ENCODE peak calls at places on chromosomes 11 and 22, in four cellular contexts. One of them, this sample, is unnamed.
A peak's percentile ranks its signal among the peaks of the same experiment; 100 is the strongest.

GRCh38 chr11:78268516-78269410 is 80.0 kb downstream of the USP35 start:
- DNase-seq in K562: no peak
- DNase-seq in WTC11: no peak
- DNase-seq in HepG2: no peak
- DNase-seq in this sample: no peak

GRCh38 chr11:36002196-36002595 is 58.3 kb downstream of the LDLRAD3 start:
- DNase-seq in K562: no peak
- DNase-seq in WTC11: no peak
- DNase-seq in HepG2: no peak
- DNase-seq in this sample: no peak

GRCh38 chr11:35236667-35237003 is 97.7 kb downstream of the CD44 start:
- DNase-seq in HepG2: no peak
- DNase-seq in K562: no peak
- DNase-seq in WTC11: no peak
- DNase-seq in this sample: no peak

GRCh38 chr11:126477526-126478275 is 122.2 kb downstream of the ST3GAL4 start:
- DNase-seq in HepG2: no peak
- DNase-seq in WTC11: no peak
- DNase-seq in K562: peak; percentile 9
- DNase-seq in this sample: no peak

GRCh38 chr11:75351541-75352416 is at the start of gene ARRB1:
- DNase-seq in K562: peak; percentile 93
- DNase-seq in HepG2: peak; percentile 90
- DNase-seq in WTC11: peak; percentile 66
- DNase-seq in this sample: peak; percentile 68

GRCh38 chr11:16226245-16226644 is 130.1 kb downstream of the SOX6 start:
- DNase-seq in K562: peak; percentile 55
- DNase-seq in WTC11: no peak
- DNase-seq in HepG2: peak; percentile 56
- DNase-seq in this sample: no peak

GRCh38 chr11:120342678-120343077 is 6.5 kb downstream of the ARHGEF12 start:
- DNase-seq in WTC11: no peak
- DNase-seq in K562: no peak
- DNase-seq in HepG2: no peak
- DNase-seq in this sample: no peak

GRCh38 chr22:40196628-40197027 is 18.9 kb downstream of the TNRC6B start:
- DNase-seq in WTC11: no peak
- DNase-seq in K562: no peak
- DNase-seq in HepG2: no peak
- DNase-seq in this sample: no peak

GRCh38 chr11:63614136-63614664 is at the start of gene PLAAT3:
- DNase-seq in WTC11: peak; percentile 76
- DNase-seq in K562: peak; percentile 92
- DNase-seq in HepG2: no peak
- DNase-seq in this sample: peak; percentile 52

GRCh38 chr22:24494535-24495364 is at the start of gene UPB1:
- DNase-seq in K562: no peak
- DNase-seq in HepG2: no peak
- DNase-seq in WTC11: peak; percentile 50
- DNase-seq in this sample: no peak

GRCh38 chr11:46899501-46900025 is 18.8 kb downstream of the LRP4 start:
- DNase-seq in K562: no peak
- DNase-seq in WTC11: no peak
- DNase-seq in HepG2: no peak
- DNase-seq in this sample: no peak

GRCh38 chr22:41845380-41846267 is 12.7 kb downstream of the SREBF2 start:
- DNase-seq in K562: peak; percentile 88
- DNase-seq in WTC11: no peak
- DNase-seq in HepG2: no peak
- DNase-seq in this sample: no peak

GRCh38 chr22:44091021-44091721 is 67.1 kb downstream of the PARVB start:
- DNase-seq in WTC11: no peak
- DNase-seq in K562: no peak
- DNase-seq in HepG2: peak; percentile 10
- DNase-seq in this sample: peak; percentile 38

GRCh38 chr11:8841899-8842298 is 69.1 kb upstream of the AKIP1 start:
- DNase-seq in HepG2: peak; percentile 27
- DNase-seq in WTC11: no peak
- DNase-seq in K562: no peak
- DNase-seq in this sample: no peak

GRCh38 chr11:73866095-73866579 is 10.5 kb downstream of the COA4 start:
- DNase-seq in WTC11: no peak
- DNase-seq in K562: no peak
- DNase-seq in HepG2: no peak
- DNase-seq in this sample: no peak

GRCh38 chr11:62559204-62559603 is 12.6 kb upstream of the AHNAK start:
- DNase-seq in WTC11: no peak
- DNase-seq in K562: no peak
- DNase-seq in HepG2: no peak
- DNase-seq in this sample: no peak

GRCh38 chr22:46638601-46639431 is 18.6 kb downstream of the GRAMD4 start:
- DNase-seq in WTC11: no peak
- DNase-seq in K562: no peak
- DNase-seq in HepG2: peak; percentile 99
- DNase-seq in this sample: no peak

GRCh38 chr11:106708348-106708747 is 309.9 kb downstream of the GUCY1A2 start:
- DNase-seq in K562: no peak
- DNase-seq in WTC11: peak; percentile 15
- DNase-seq in HepG2: no peak
- DNase-seq in this sample: no peak

GRCh38 chr11:129324533-129325175 is 51.0 kb upstream of the BARX2 start:
- DNase-seq in WTC11: no peak
- DNase-seq in K562: no peak
- DNase-seq in HepG2: peak; percentile 93
- DNase-seq in this sample: no peak

GRCh38 chr11:86456075-86456939 is 81.6 kb downstream of the CCDC81 start:
- DNase-seq in K562: peak; percentile 86
- DNase-seq in WTC11: peak; percentile 91
- DNase-seq in HepG2: peak; percentile 66
- DNase-seq in this sample: peak; percentile 81

GRCh38 chr22:43811777-43812148 is 342 bp downstream of the EFCAB6 start:
- DNase-seq in HepG2: no peak
- DNase-seq in K562: no peak
- DNase-seq in WTC11: no peak
- DNase-seq in this sample: no peak

GRCh38 chr22:42277988-42278776 is 7.7 kb upstream of the TCF20 start:
- DNase-seq in WTC11: no peak
- DNase-seq in K562: no peak
- DNase-seq in HepG2: no peak
- DNase-seq in this sample: no peak

GRCh38 chr11:90235536-90235935 is 12.7 kb upstream of the CHORDC1 start:
- DNase-seq in K562: no peak
- DNase-seq in WTC11: no peak
- DNase-seq in HepG2: no peak
- DNase-seq in this sample: no peak

GRCh38 chr11:128244896-128245295 is 342.5 kb downstream of the ETS1 start:
- DNase-seq in K562: no peak
- DNase-seq in WTC11: no peak
- DNase-seq in HepG2: no peak
- DNase-seq in this sample: no peak

GRCh38 chr22:20725987-20726558 is 47.8 kb upstream of the SERPIND1 start:
- DNase-seq in K562: no peak
- DNase-seq in HepG2: no peak
- DNase-seq in WTC11: no peak
- DNase-seq in this sample: no peak

GRCh38 chr11:130459521-130459920 is 11.1 kb downstream of the ADAMTS15 start:
- DNase-seq in K562: no peak
- DNase-seq in WTC11: no peak
- DNase-seq in HepG2: no peak
- DNase-seq in this sample: no peak

GRCh38 chr11:92837595-92837994 is 131.9 kb upstream of the MTNR1B start:
- DNase-seq in HepG2: no peak
- DNase-seq in K562: no peak
- DNase-seq in WTC11: no peak
- DNase-seq in this sample: no peak

GRCh38 chr11:63511349-63511748 is 5.5 kb downstream of the LGALS12 start:
- DNase-seq in K562: no peak
- DNase-seq in HepG2: no peak
- DNase-seq in WTC11: no peak
- DNase-seq in this sample: no peak

GRCh38 chr22:42648368-42649260 is 578 bp downstream of the CYB5R3 start:
- DNase-seq in HepG2: peak; percentile 82
- DNase-seq in K562: peak; percentile 56
- DNase-seq in WTC11: no peak
- DNase-seq in this sample: no peak

DNA sequence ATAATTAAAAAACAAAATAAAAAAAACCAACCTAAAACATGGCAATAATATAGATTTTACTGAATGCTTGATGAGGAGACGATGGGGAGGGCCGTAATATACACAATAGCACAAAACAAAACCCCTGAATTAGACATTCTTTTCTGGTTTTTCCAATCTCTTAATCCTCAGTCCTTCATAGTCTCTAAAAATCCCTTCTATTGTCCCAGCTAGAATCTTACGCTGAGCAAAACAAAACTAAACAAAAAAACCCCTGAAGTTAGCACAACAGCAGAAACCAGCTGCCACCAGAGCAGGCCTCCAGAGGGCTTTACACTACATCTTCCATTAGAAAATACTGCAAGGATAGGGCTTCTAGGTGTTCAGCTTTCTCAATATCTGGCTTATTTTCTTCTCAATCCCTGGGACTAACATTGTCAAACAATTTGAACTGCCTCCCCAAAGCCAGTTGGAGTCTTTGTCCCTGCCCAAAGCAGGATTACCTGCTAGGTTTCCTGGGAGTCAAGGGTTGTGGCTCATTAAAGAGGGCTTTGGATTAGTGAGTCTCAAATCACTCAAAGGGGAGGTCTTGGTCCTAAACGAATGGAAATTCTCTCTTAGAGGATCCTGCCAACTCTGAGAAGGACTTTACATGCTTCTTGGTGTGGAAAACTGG is 2.1 kb upstream of the RNF26 start:
- DNase-seq in HepG2: no peak
- DNase-seq in K562: no peak
- DNase-seq in WTC11: no peak
- DNase-seq in this sample: no peak
- TF ChIP-seq ELF4 in HepG2: no peak
- TF ChIP-seq ELF4 in K562: no peak
- TF ChIP-seq ELF4 in WTC11: no peak
- TF ChIP-seq ELF4 in this sample: no peak

DNA sequence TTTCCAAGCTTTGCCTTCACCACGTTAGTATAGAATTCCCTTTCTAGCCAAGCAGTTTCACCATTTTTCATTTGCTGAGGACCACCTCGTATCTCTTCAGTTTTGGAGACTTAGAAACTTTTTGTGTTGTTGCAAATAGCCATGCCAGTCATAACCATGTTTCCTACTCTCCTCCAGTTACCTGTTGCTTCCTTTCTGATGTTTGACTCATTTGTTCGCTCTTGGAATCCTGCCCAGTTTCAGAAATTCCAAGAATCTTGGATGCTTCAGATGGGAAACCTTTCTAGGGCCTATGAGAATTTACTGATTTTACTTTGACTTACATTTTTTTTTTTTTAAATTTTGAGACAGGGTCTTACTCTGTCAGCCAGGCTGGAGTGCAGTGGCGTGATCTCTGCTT is 65.4 kb downstream of the PPP6R3 start:
- DNase-seq in HepG2: no peak
- DNase-seq in K562: no peak
- DNase-seq in WTC11: no peak
- DNase-seq in this sample: no peak
- TF ChIP-seq ELF4 in HepG2: no peak
- TF ChIP-seq ELF4 in K562: no peak
- TF ChIP-seq ELF4 in WTC11: no peak
- TF ChIP-seq ELF4 in this sample: no peak

GRCh38 chr22:49164773-49165320 is 662.8 kb downstream of the BRD1 start:
- DNase-seq in K562: no peak
- DNase-seq in WTC11: no peak
- DNase-seq in HepG2: no peak
- DNase-seq in this sample: no peak

GRCh38 chr22:49163960-49164690 is 663.5 kb downstream of the BRD1 start:
- DNase-seq in HepG2: no peak
- DNase-seq in WTC11: no peak
- DNase-seq in K562: no peak
- DNase-seq in this sample: no peak

GRCh38 chr22:49166746-49167145 is 660.9 kb downstream of the BRD1 start:
- DNase-seq in K562: no peak
- DNase-seq in HepG2: no peak
- DNase-seq in WTC11: no peak
- DNase-seq in this sample: no peak

GRCh38 chr22:49168219-49168813 is 659.4 kb downstream of the BRD1 start:
- DNase-seq in WTC11: no peak
- DNase-seq in HepG2: no peak
- DNase-seq in K562: no peak
- DNase-seq in this sample: no peak

GRCh38 chr22:49166211-49166610 is 661.5 kb downstream of the BRD1 start:
- DNase-seq in WTC11: no peak
- DNase-seq in HepG2: no peak
- DNase-seq in K562: no peak
- DNase-seq in this sample: no peak
- TF ChIP-seq ELF4 in WTC11: no peak
- TF ChIP-seq ELF4 in HepG2: no peak
- TF ChIP-seq ELF4 in K562: no peak
- TF ChIP-seq ELF4 in this sample: no peak

DNA sequence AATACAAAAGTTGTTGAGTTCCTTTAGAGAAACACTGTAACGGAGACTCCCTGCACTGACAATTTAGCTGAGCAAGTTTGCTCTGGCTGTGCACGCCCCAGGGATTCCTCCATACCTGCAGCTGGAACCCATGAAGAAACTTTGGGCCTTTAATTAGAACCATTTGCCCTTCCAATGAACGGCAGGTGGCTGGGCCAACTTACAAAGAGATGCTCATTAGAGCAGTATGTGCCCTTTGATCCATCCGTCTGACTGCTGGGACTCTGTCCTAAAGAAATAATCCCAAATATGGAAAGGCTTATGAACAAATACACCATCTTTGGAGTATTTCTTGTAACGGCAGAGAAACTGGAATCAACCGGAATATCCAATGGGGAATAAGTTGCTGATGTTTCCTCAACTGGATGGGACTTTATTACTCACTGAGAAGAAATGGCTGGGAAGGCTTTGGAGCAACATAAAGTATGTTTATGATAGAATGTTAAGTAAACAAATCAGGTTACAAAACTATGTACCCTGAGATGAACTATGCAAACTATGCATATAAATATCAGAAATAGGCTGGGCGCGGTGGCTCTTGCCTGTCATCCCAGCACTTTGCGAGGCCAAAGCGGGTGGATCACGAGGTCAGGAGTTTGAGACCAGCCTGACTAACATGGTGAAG is 24.4 kb upstream of the FBLN1 start:
- DNase-seq in WTC11: no peak
- DNase-seq in K562: no peak
- DNase-seq in HepG2: peak; percentile 77
- DNase-seq in this sample: no peak
- TF ChIP-seq ELF4 in WTC11: no peak
- TF ChIP-seq ELF4 in K562: no peak
- TF ChIP-seq ELF4 in HepG2: no peak
- TF ChIP-seq ELF4 in this sample: no peak

This sample was measured in HEK293T.